ENCODE peak calls at places on chromosomes 7 and 10, in six cellular contexts. Q, C, W, F, R and L are unnamed samples.

GRCh38 chr10:81898518-81898917 is 23.5 kb downstream of the NRG3 start:
- DNase-seq in Q (no peak), C (no peak), W (no peak), F (no peak), R (no peak), L (no peak)

GRCh38 chr10:36280396-36280795 is 638.3 kb upstream of the FZD8 start:
- DNase-seq in C (no peak), R (no peak), W (no peak), Q (no peak), F (no peak), L (no peak)

GRCh38 chr10:71246591-71247143 is 34.3 kb downstream of the UNC5B start:
- DNase-seq in Q (no peak), F (no peak), R (peak; percentile 96), W (no peak), C (no peak), L (no peak)

GRCh38 chr10:93766918-93767317 is 9.2 kb downstream of the LGI1 start:
- DNase-seq in C (no peak), W (no peak), F (no peak), R (no peak), Q (no peak), L (no peak)

GRCh38 chr7:27239780-27240731 is 2.5 kb upstream of the EVX1 start:
- DNase-seq in Q (no peak), R (no peak), F (no peak), C (no peak), W (no peak), L (no peak)

GRCh38 chr10:6504296-6504695 is 75.8 kb downstream of the PRKCQ start:
- DNase-seq in C (no peak), R (peak; percentile 60), F (peak; percentile 22), Q (no peak), W (no peak), L (no peak)

GRCh38 chr7:44894881-44895600 is 9.7 kb upstream of the PURB start:
- DNase-seq in F (no peak), W (no peak), Q (no peak), R (no peak), C (no peak), L (no peak)

GRCh38 chr10:125343118-125343752 is 182.9 kb upstream of the CTBP2 start:
- DNase-seq in F (no peak), W (no peak), Q (peak; percentile 4), R (peak; percentile 9), C (peak; percentile 10), L (no peak)

GRCh38 chr7:157769016-157769869 is 432.4 kb downstream of the DNAJB6 start:
- DNase-seq in C (no peak), R (no peak), Q (no peak), W (peak; percentile 20), F (no peak), L (no peak)

GRCh38 chr7:41880107-41880506 is 177.2 kb upstream of the INHBA start:
- DNase-seq in C (no peak), F (no peak), Q (no peak), R (no peak), W (no peak), L (no peak)

GRCh38 chr7:96266015-96266414 is 55.9 kb downstream of the SLC25A13 start:
- DNase-seq in F (no peak), C (no peak), Q (no peak), W (no peak), R (no peak), L (no peak)

GRCh38 chr7:70303780-70304179 is 705.5 kb downstream of the AUTS2 start:
- DNase-seq in Q (no peak), C (peak; percentile 15), R (peak; percentile 1), F (no peak), W (no peak), L (no peak)

GRCh38 chr7:106347229-106347833 is 62.5 kb upstream of the NAMPT start:
- DNase-seq in R (no peak), C (peak; percentile 73), W (no peak), F (no peak), Q (no peak), L (no peak)

GRCh38 chr7:66150471-66150870 is 35.8 kb downstream of the CRCP start:
- DNase-seq in W (peak; percentile 62), F (no peak), Q (no peak), R (no peak), C (no peak), L (no peak)

GRCh38 chr10:23693398-23693797 is 254.5 kb downstream of the OTUD1 start:
- DNase-seq in F (no peak), W (no peak), C (no peak), R (peak; percentile 9), Q (no peak), L (no peak)

GRCh38 chr10:47062801-47063200 is 151.6 kb downstream of the PTPN20 start:
- DNase-seq in W (no peak), R (no peak), F (no peak), C (no peak), Q (peak; percentile 22), L (no peak)

GRCh38 chr10:80500572-80501380 is 36.9 kb upstream of the SH2D4B start:
- DNase-seq in C (peak; percentile 59), R (no peak), Q (no peak), W (peak; percentile 80), F (peak; percentile 37), L (no peak)

GRCh38 chr7:35802649-35803048 is 1.8 kb downstream of the SEPTIN7 start:
- DNase-seq in Q (peak; percentile 22), C (peak; percentile 15), W (no peak), R (no peak), F (peak; percentile 11), L (peak; percentile 14)

GRCh38 chr7:36736090-36736826 is 12.0 kb upstream of the AOAH start:
- DNase-seq in C (no peak), Q (no peak), R (no peak), F (no peak), W (no peak), L (no peak)

DNA sequence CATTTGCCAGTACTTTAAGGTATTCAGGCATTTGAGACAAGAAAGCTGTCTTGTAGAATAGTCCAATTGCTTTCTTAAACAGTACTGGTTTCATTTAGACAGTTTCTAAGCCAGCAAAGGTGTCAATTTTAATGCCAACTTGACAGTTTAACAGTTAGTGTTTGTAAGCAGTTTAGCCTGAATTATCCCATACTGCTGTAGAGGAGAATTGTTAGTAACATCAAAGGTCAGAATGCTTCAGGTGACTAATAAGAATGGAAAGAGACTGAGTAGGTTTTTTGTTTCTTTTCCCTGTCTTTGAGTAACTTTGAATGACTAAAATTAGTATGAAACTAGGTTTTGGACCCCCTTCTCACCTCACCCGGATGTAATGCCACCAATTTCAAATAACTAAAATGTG is 29.5 kb upstream of the VDAC2 start:
- DNase-seq in Q (no peak), R (no peak), W (no peak), C (no peak), F (no peak), L (no peak)
- H3K4me3 ChIP-seq in Q (no peak overlapping the region), R (no peak overlapping the region), W (no peak overlapping the region), C (no peak overlapping the region), F (no peak overlapping the region), L (no peak overlapping the region)

GRCh38 chr10:79250259-79250658 is 97.0 kb upstream of the PPIF start:
- DNase-seq in Q (no peak), R (no peak), F (no peak), C (peak; percentile 74), W (peak; percentile 64), L (no peak)

GRCh38 chr10:79248341-79248931 is 98.8 kb upstream of the PPIF start:
- DNase-seq in W (peak; percentile 70), Q (no peak), F (no peak), C (peak; percentile 60), R (no peak), L (no peak)

GRCh38 chr10:79247373-79248137 is 99.7 kb upstream of the PPIF start:
- DNase-seq in Q (no peak), R (no peak), F (no peak), C (peak; percentile 51), W (no peak), L (no peak)

GRCh38 chr10:79246606-79247275 is 100.5 kb upstream of the PPIF start:
- DNase-seq in F (no peak), C (no peak), Q (no peak), W (peak; percentile 82), R (no peak), L (no peak)

GRCh38 chr10:79249156-79250121 is 97.8 kb upstream of the PPIF start:
- DNase-seq in F (no peak), R (no peak), Q (no peak), C (peak; percentile 90), W (no peak), L (no peak)
- H3K4me3 ChIP-seq in F (no peak overlapping the region), R (no peak overlapping the region), Q (no peak overlapping the region), C (peak overlapping the region; percentile 84), W (no peak overlapping the region), L (no peak overlapping the region)

GRCh38 chr7:589781-590575 is 70.3 kb upstream of the PDGFA start:
- DNase-seq in W (peak; percentile 55), C (no peak), R (no peak), Q (no peak), F (no peak), L (no peak)

GRCh38 chr7:593324-594115 is 73.9 kb upstream of the PDGFA start:
- DNase-seq in R (no peak), Q (peak; percentile 88), W (no peak), C (peak; percentile 51), F (no peak), L (no peak)

GRCh38 chr7:591856-592628 is 72.4 kb upstream of the PDGFA start:
- DNase-seq in R (no peak), Q (no peak), W (no peak), F (no peak), C (no peak), L (no peak)

GRCh38 chr7:587769-588168 is 68.1 kb upstream of the PDGFA start:
- DNase-seq in C (no peak), R (no peak), F (no peak), W (peak; percentile 57), Q (no peak), L (no peak)

DNA sequence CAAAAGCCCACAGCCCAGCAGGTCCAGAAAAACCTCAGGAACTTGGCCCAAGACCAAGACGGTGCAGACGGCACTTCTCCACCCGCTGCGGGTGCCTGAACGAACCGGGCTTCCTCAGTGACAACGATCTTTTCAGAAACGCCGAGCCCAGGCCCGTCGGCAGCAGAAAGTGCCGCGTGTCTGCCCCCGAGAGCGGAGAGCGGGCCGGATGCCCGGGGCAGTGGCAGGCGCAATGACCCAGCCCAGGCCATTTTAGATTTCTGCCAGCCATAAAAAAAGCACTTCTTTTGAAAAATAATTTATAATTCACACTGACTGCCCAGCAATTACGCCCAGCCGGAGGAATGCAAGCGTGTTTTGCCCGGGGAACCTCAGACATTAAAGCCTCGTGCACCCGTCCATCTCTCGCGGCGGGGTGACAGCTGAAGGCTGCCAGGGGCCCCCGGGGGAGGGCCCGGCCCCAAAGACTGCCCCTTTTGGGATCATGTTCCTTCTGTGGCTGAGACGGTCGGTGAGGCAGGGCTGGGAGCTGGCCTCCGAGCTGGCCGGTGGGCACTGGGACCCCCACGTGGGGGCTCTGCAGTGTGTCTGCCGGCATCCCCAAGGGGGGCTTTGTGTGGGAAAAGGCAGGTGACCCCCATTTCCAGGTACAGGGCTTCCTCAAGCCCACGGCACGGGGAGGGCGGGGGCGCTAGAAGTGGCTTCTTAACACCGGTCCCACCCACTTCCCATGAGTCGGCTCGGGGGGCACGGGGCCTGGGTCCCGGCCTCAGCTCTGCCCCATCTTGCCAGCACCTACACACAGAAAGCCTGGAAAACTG is 71.3 kb upstream of the PDGFA start:
- DNase-seq in W (peak; percentile 48), Q (no peak), C (no peak), R (peak; percentile 16), F (no peak), L (no peak)
- H3K4me3 ChIP-seq in W (no peak overlapping the region), Q (no peak overlapping the region), C (no peak overlapping the region), R (no peak overlapping the region), F (no peak overlapping the region), L (no peak overlapping the region)

DNA sequence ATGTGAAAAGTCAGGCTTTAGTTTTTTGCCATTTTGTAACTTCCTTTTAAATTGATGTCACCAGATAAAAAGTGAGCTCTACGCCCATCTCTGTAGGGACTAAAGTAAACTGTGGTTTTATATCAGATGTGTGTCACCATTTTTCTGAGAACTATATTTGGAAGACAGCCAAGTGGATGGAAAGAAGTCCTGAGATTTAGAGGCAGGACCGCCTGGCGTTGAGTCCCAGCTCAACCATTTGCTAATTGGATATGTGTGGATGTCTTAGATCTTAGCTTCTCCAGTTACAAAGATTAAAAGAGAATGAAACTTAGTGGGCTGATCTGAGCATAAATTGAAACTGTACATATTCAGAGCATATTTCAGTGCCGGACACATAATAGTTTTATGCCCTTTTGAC is 691.6 kb upstream of the CELF2 start:
- DNase-seq in R (no peak), W (no peak), C (no peak), F (no peak), Q (no peak), L (no peak)
- H3K4me3 ChIP-seq in R (no peak overlapping the region), W (no peak overlapping the region), C (no peak overlapping the region), F (no peak overlapping the region), Q (no peak overlapping the region), L (no peak overlapping the region)